ENCODE peak calls at places on chromosomes 16 and 17, in six cellular contexts. R, B, L, V, U and K are unnamed samples.

GRCh38 chr17:64982139-64982802 is 63.0 kb upstream of the LRRC37A3 start:
- DNase-seq in R (no peak), B (no peak), L (no peak), V (no peak), U (no peak), K (no peak)

GRCh38 chr16:85911531-85911930 is 12.6 kb downstream of the IRF8 start:
- DNase-seq in R (no peak), B (no peak), L (no peak), V (no peak), U (no peak), K (no peak)

GRCh38 chr16:85027349-85027967 is at the start of gene KIAA0513:
- DNase-seq in R (peak), B (peak), L (peak), V (peak), U (peak), K (peak)

GRCh38 chr17:82900741-82901140 is 60.9 kb upstream of the ZNF750 start:
- DNase-seq in R (no peak), B (no peak), L (no peak), V (no peak), U (no peak), K (no peak)

GRCh38 chr17:27743288-27743885 is 56.9 kb downstream of the NOS2 start:
- DNase-seq in R (no peak), B (no peak), L (no peak), V (peak), U (no peak), K (no peak)

GRCh38 chr17:66427134-66427533 is 124.7 kb downstream of the PRKCA start:
- DNase-seq in R (no peak), B (no peak), L (no peak), V (no peak), U (no peak), K (no peak)

GRCh38 chr16:12459401-12459791 is 344.3 kb downstream of the CPPED1 start:
- DNase-seq in R (no peak), B (peak), L (no peak), V (peak), U (no peak), K (peak)

GRCh38 chr16:80009971-80010659 is 409.6 kb upstream of the MAF start:
- DNase-seq in R (no peak), B (no peak), L (no peak), V (no peak), U (no peak), K (no peak)

GRCh38 chr17:38464723-38465419 is 36.6 kb downstream of the ARHGAP23 start:
- DNase-seq in R (peak), B (peak), L (peak), V (peak), U (peak), K (peak)

GRCh38 chr16:3979070-3979469 is 98.6 kb upstream of the CREBBP start:
- DNase-seq in R (no peak), B (no peak), L (no peak), V (no peak), U (no peak), K (no peak)

GRCh38 chr17:45886852-45887251 is 7.5 kb upstream of the MAPT start:
- DNase-seq in R (no peak), B (no peak), L (no peak), V (no peak), U (no peak), K (no peak)

GRCh38 chr16:7470344-7470743 is 137.7 kb downstream of the RBFOX1 start:
- DNase-seq in R (no peak), B (no peak), L (no peak), V (no peak), U (no peak), K (no peak)

GRCh38 chr16:69709456-69710084 is 16.8 kb downstream of the NQO1 start:
- DNase-seq in R (no peak), B (no peak), L (peak), V (peak), U (peak), K (no peak)

GRCh38 chr16:10752843-10753523 is 9.3 kb downstream of the NUBP1 start:
- DNase-seq in R (no peak), B (peak), L (no peak), V (no peak), U (no peak), K (peak)

GRCh38 chr16:59859606-59860402 is 1125.7 kb upstream of the GOT2 start:
- DNase-seq in R (no peak), B (no peak), L (no peak), V (no peak), U (no peak), K (no peak)

GRCh38 chr17:44084131-44084538 is 13.6 kb downstream of the G6PC3 start:
- DNase-seq in R (no peak), B (no peak), L (peak), V (no peak), U (no peak), K (no peak)

GRCh38 chr17:44088254-44088653 is 17.7 kb downstream of the G6PC3 start:
- DNase-seq in R (no peak), B (no peak), L (no peak), V (no peak), U (no peak), K (no peak)

GRCh38 chr17:44087319-44087718 is 16.8 kb downstream of the G6PC3 start:
- DNase-seq in R (no peak), B (no peak), L (no peak), V (no peak), U (no peak), K (no peak)

GRCh38 chr17:44084921-44085320 is 14.4 kb downstream of the G6PC3 start:
- DNase-seq in R (no peak), B (no peak), L (no peak), V (no peak), U (no peak), K (no peak)

DNA sequence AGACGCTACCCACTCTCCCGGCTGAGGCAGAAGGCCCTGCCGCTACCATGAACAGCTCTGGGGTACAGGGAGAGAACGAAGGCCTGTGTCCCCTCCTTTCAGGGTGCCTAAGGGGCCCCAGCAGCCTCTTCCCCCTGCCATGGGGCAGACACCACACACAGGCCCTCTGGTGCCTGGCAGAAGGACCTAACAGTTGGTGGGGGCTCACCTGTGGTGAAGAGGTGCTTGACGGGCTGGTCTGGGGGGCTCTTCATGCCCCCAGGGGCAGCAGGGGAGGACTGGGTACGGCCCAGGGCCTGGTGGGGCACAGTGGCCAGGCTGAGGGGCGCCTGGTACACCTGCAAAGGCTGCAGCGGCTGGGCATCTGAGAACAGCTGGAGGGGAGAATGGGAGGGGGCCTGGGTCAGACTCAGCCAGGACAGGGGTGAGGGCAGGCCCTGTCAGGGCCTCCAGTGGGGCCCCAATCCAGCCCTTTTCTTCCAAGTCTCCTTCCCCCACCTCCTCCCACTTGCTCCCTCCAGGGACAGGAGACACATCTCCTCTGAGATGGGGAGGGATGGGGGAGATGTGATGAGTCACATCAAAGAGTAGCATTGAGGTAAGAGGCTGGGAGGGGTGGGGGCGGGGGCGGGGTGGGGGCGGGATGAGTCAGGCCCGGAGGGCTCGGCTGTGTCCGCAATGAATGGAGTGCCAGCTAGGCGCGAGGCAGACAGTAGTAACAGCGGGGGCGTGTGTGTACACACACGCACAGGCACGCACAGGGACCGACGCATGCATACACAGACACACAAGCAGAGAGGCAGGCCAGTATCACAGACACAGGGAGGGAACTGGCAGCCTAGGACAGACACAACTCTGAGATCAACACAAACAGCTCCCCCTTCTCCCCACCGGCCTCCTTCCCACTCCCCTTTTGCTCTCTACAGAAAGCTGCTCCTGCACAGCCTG is 16.1 kb downstream of the G6PC3 start:
- DNase-seq in R (no peak), B (no peak), L (peak), V (no peak), U (no peak), K (no peak)
- TF ChIP-seq POLR2A in R (no peak), B (no peak), L (no peak), V (no peak), U (no peak), K (no peak)

DNA sequence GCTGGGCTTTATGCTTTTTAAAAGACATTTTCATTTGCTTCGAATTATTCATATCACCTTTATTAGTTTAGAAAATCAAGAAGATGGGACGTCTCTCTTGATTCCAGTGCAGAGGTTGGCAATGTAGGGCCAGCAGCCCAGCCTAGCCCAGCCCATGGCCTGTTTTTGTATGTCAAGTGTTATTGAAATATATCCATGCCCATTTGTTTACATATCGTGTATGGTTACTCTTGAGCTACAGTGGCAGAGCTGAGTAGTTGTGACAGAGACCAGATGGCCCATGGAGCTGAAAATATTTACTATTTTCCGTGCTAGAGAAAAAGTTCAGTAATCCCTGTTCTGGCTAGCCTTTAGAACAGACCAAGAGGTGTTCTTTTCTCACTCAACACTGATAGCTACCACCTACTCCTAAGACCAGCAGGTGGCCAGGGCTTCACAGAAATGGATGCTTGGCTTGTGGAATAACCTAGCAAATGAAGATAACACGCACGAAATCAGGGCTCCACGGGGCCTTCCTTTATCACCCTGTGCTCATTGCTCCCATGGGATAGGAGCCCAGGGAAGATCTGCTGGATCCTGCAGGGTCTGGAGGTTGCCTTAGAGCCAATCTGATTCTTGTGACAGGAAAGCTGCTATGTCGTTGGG is 123.2 kb upstream of the ANKFN1 start:
- DNase-seq in R (no peak), B (no peak), L (no peak), V (no peak), U (peak), K (no peak)
- H3K4me3 ChIP-seq in R (no peak), B (no peak), L (no peak), V (no peak), U (no peak), K (no peak)

GRCh38 chr17:4948166-4948996 is at the start of gene PFN1:
- DNase-seq in R (peak), B (peak), L (peak), V (peak), U (peak), K (peak)

GRCh38 chr17:4950757-4951204 is at the start of gene ENO3:
- DNase-seq in R (no peak), B (no peak), L (peak), V (no peak), U (no peak), K (no peak)

GRCh38 chr17:4948997-4949320 is 629 bp upstream of the PFN1 start:
- DNase-seq in R (peak), B (peak), L (no peak), V (peak), U (peak), K (peak)

GRCh38 chr17:4950075-4950756 is 703 bp upstream of the ENO3 start:
- DNase-seq in R (peak), B (peak), L (peak), V (peak), U (no peak), K (peak)

GRCh38 chr17:4949321-4950074 is 1.2 kb upstream of the PFN1 start:
- DNase-seq in R (peak), B (peak), L (peak), V (peak), U (peak), K (peak)
- TF ChIP-seq POLR2A in R (no peak), B (no peak), L (peak), V (no peak), U (no peak), K (no peak)

DNA sequence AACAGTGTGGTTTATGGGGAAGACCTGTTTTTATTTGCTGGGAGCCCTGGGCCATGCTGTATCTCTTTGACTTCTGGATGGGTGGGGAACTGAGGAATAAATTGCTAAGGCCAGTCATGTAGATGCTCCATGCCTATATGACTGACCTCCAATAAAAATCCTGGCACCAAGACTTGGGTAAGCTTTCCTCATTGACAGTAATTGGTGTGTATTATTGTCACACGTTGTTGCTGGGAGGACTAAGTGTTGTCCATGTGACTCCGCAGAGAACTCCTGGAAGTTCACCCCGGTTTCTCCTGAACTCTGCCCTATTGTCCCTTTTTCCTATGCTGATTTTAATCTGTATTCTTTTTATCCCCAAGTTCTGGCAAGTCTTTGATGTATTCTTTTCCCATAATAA is 33.4 kb upstream of the USP22 start:
- DNase-seq in R (no peak), B (no peak), L (no peak), V (no peak), U (no peak), K (no peak)
- H3K4me3 ChIP-seq in R (no peak), B (no peak), L (no peak), V (no peak), U (no peak), K (no peak)

DNA sequence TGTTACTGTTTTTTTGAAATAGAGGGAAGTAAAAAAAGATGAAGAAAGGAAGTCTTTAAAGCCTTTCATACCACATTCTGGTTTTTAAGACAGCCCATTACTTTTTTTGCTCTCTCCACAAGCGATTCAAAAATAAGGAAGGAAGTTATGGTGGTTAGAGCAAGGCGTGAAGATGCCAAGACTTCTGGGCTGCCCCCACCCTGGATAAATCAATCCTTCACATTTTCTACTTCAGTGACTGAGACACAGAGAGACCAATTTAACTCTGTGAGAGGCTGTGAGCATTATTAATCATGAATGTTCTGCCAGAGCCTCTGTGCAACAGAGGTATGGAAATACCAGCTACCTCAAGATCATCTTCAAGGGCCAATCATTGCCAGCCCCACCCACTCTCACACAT is 82.3 kb upstream of the BCAR1 start:
- DNase-seq in R (no peak), B (no peak), L (no peak), V (no peak), U (no peak), K (no peak)
- TF ChIP-seq POLR2A in R (no peak), B (no peak), L (no peak), V (no peak), U (no peak), K (no peak)

GRCh38 chr16:72986011-72986410 is 61.9 kb downstream of the ZFHX3 start:
- DNase-seq in R (no peak), B (peak), L (no peak), V (peak), U (peak), K (no peak)
- H3K4me3 ChIP-seq in R (no peak), B (no peak), L (no peak), V (no peak), U (peak), K (no peak)

DNA sequence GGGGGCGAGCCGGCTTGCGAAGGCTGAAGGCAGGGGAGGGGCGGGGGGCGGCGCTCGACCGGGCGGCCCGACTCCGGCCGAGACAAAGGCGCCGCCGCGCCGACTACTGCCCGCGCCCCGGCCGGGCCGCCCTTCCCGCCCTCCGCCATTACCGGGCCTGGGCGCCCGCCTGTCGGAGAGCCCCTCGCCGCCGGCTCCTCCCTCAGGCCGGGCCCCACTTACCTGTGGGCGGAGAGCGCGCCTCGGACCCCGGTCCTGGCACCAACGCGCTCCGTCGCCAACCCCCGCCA is 286 bp downstream of the SIAH1 start:
- DNase-seq in R (no peak), B (no peak), L (no peak), V (no peak), U (no peak), K (no peak)
- TF ChIP-seq POLR2A in R (no peak), B (no peak), L (peak), V (no peak), U (peak), K (no peak)

GRCh38 chr17:31488264-31488981 is 96.9 kb downstream of the RAB11FIP4 start:
- DNase-seq in R (peak), B (no peak), L (no peak), V (no peak), U (no peak), K (peak)

GRCh38 chr17:31488982-31489294 is 97.5 kb downstream of the RAB11FIP4 start:
- DNase-seq in R (peak), B (no peak), L (no peak), V (no peak), U (no peak), K (peak)

GRCh38 chr17:31487648-31488263 is 96.3 kb downstream of the RAB11FIP4 start:
- DNase-seq in R (peak), B (peak), L (peak), V (peak), U (peak), K (peak)

GRCh38 chr17:31486351-31487062 is 95.0 kb downstream of the RAB11FIP4 start:
- DNase-seq in R (peak), B (peak), L (no peak), V (no peak), U (no peak), K (peak)

GRCh38 chr17:31487063-31487647 is 95.7 kb downstream of the RAB11FIP4 start:
- DNase-seq in R (no peak), B (no peak), L (no peak), V (no peak), U (no peak), K (no peak)
- H3K4me3 ChIP-seq in R (no peak), B (peak), L (peak), V (no peak), U (peak), K (peak)